ENCODE peak calls at places on chromosomes 4 and X, in four cellular contexts. Z is lower lobe of right lung, V is tibial nerve, K is GM23338. Y is an unnamed sample.

GRCh38 chr4:168735735-168736134 is 238.9 kb downstream of the PALLD start:
- DNase-seq in Z (no peak), V (no peak), K (peak), Y (no peak)

GRCh38 chr4:188971125-188971524 is 831.9 kb downstream of the TRIML1 start:
- DNase-seq in Z (no peak), V (no peak), K (peak), Y (no peak)

GRCh38 chrX:40130207-40130606 is 32.4 kb upstream of the BCOR start:
- DNase-seq in Z (no peak), V (no peak), K (no peak), Y (no peak)

GRCh38 chr4:7424553-7425111 is 10.1 kb downstream of the PSAPL1 start:
- DNase-seq in Z (peak), V (no peak), K (no peak), Y (no peak)

GRCh38 chr4:139599594-139600374 is 43.8 kb upstream of the SETD7 start:
- DNase-seq in Z (no peak), V (no peak), K (no peak), Y (no peak)

GRCh38 chr4:124753941-124754581 is 41.5 kb upstream of the ANKRD50 start:
- DNase-seq in Z (peak), V (no peak), K (peak), Y (no peak)

GRCh38 chr4:8906668-8906970 is 35.0 kb upstream of the HMX1 start:
- DNase-seq in Z (no peak), V (no peak), K (no peak), Y (no peak)

GRCh38 chr4:80266902-80267380 is 477 bp downstream of the FGF5 start:
- DNase-seq in Z (no peak), V (no peak), K (peak), Y (no peak)

GRCh38 chr4:138085956-138086355 is 156.2 kb downstream of the SLC7A11 start:
- DNase-seq in Z (no peak), V (no peak), K (no peak), Y (no peak)

GRCh38 chr4:149203256-149204001 is 612.2 kb downstream of the IQCM start:
- DNase-seq in Z (no peak), V (no peak), K (no peak), Y (peak)

GRCh38 chrX:27878862-27879261 is 71.1 kb downstream of the MAGEB10 start:
- DNase-seq in Z (no peak), V (no peak), K (no peak), Y (no peak)

GRCh38 chr4:76708986-76709385 is 189.0 kb downstream of the SOWAHB start:
- DNase-seq in Z (no peak), V (no peak), K (no peak), Y (no peak)

GRCh38 chrX:154096140-154097002 is 1.1 kb downstream of the MECP2 start:
- DNase-seq in Z (peak), V (no peak), K (no peak), Y (peak)

GRCh38 chr4:185479507-185479971 is 8.0 kb upstream of the CCDC110 start:
- DNase-seq in Z (no peak), V (no peak), K (no peak), Y (no peak)

GRCh38 chrX:148541461-148541983 is 41.1 kb downstream of the AFF2 start:
- DNase-seq in Z (no peak), V (no peak), K (no peak), Y (no peak)

GRCh38 chrX:121641560-121641959 is 594.1 kb downstream of the GLUD2 start:
- DNase-seq in Z (no peak), V (no peak), K (no peak), Y (no peak)

GRCh38 chr4:112978691-112979472 is 70.6 kb upstream of the ANK2 start:
- DNase-seq in Z (no peak), V (no peak), K (no peak), Y (no peak)

GRCh38 chr4:182880387-182881356 is 36.5 kb downstream of the DCTD start:
- DNase-seq in Z (no peak), V (no peak), K (no peak), Y (peak)

GRCh38 chrX:20271186-20271585 is 4.5 kb upstream of the RPS6KA3 start:
- DNase-seq in Z (no peak), V (no peak), K (no peak), Y (no peak)

GRCh38 chr4:76615999-76616398 is 181.0 kb downstream of the SHROOM3 start:
- DNase-seq in Z (no peak), V (no peak), K (no peak), Y (no peak)

GRCh38 chr4:108313546-108314339 is 145.0 kb upstream of the LEF1 start:
- DNase-seq in Z (no peak), V (no peak), K (peak), Y (no peak)

GRCh38 chr4:184376136-184376838 is 98.1 kb downstream of the IRF2 start:
- DNase-seq in Z (no peak), V (no peak), K (peak), Y (no peak)

GRCh38 chrX:46589977-46590723 is 16.6 kb downstream of the CHST7 start:
- DNase-seq in Z (no peak), V (no peak), K (no peak), Y (no peak)

GRCh38 chr4:153758688-153759406 is 977 bp downstream of the RNF175 start:
- DNase-seq in Z (no peak), V (no peak), K (peak), Y (no peak)
- H3K4me3 ChIP-seq in Z (peak), V (peak), K (peak), Y (peak)

DNA sequence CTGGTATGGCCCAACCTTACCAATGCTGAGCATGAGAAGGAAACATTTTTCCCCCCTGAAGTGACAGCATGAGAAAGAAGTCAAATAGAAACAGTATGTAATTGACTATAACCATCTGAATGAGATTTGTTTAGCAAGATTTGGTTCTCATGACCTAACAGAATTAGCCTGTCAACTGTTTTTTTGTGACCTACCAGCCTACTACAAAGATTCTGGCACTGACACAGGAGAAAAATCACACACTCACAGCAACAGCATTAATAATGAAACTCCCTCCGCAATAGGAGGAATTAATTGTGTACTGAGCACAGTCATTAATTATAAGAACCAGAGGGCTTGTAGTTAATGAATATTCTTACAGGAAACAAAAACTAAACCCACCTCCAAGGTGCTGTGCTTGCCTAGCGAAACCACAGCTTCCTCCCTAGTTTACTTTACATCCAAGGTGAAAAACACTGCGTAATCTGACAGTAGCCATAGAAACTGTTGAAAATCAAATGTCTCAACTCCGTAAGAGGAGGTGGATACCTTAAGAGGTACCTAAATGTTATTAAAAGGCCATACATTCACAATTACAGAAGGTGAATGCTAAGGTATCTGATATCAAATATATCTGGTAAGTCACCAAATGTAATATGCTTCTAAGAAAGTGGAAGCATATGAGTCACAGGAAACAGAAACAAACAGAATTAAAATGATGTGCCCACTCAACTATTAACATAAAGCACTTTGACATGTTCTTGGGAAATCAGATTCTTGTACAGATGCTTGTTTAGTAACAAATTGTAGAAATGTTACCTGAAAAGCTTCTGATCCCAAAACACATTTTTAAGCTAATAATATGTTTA is 35.0 kb downstream of the MMRN1 start:
- DNase-seq in Z (no peak), V (no peak), K (no peak), Y (no peak)
- H3K4me3 ChIP-seq in Z (no peak), V (no peak), K (no peak), Y (no peak)

GRCh38 chrX:1877780-1878179 is 262.9 kb downstream of the ASMT start:
- DNase-seq in Z (no peak), V (no peak), K (no peak), Y (no peak)
- H3K4me3 ChIP-seq in Z (no peak), V (no peak), K (no peak), Y (no peak)

DNA sequence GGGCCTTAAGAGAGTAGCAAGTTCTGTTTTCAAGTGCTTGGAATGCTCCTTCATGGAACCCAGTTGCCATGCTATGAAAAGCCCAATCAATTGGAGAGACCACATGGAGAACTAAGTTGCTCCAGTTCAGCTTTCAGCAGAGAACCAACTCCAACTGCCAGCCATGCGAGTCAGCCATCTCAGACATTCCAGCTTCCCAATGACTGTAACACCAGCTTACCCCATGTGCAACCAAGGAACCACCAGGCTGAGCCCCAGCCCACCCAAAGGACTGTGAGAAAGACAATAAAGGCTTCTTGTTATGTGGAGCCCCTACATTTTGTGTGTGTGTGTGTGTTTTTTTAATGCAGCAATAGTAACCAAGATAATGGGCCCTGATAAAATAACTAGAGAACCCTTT is 34.9 kb upstream of the CCKAR start:
- DNase-seq in Z (no peak), V (no peak), K (no peak), Y (no peak)
- H3K4me3 ChIP-seq in Z (no peak), V (no peak), K (no peak), Y (no peak)

GRCh38 chr4:104394409-104394813 is 100.3 kb downstream of the CXXC4 start:
- DNase-seq in Z (peak), V (no peak), K (peak), Y (peak)
- H3K4me3 ChIP-seq in Z (no peak), V (no peak), K (no peak), Y (peak)